ENCODE peak calls at places on chromosome 2, in nine cellular contexts. C, Z, E, G, V, T, S, K and O are unnamed samples.

GRCh38 chr2:201852878-201853415 is 46.6 kb downstream of the CDK15 start:
- DNase-seq in C (no peak), K (no peak), G (no peak), V (no peak), E (no peak), T (peak), Z (no peak), S (no peak), O (peak)

GRCh38 chr2:26754972-26755670 is 9.0 kb upstream of the SLC35F6 start:
- DNase-seq in G (no peak), C (no peak), V (no peak), K (no peak), Z (no peak), E (peak), S (no peak), T (no peak), O (peak)

GRCh38 chr2:235458839-235459273 is 35.0 kb upstream of the AGAP1 start:
- DNase-seq in Z (no peak), E (peak), G (peak), T (peak), K (no peak), C (no peak), S (no peak), V (no peak), O (peak)

GRCh38 chr2:42984081-42984480 is 191.7 kb upstream of the HAAO start:
- DNase-seq in Z (no peak), G (no peak), T (no peak), C (no peak), K (no peak), S (no peak), V (no peak), E (no peak), O (no peak)

GRCh38 chr2:120647487-120647886 is 88.2 kb upstream of the GLI2 start:
- DNase-seq in G (no peak), T (peak), Z (no peak), E (no peak), C (no peak), S (no peak), V (no peak), K (no peak), O (peak)

GRCh38 chr2:64359892-64360657 is 93.9 kb upstream of the LGALSL start:
- DNase-seq in C (no peak), Z (no peak), V (no peak), E (peak), G (peak), S (peak), T (peak), K (no peak), O (peak)

GRCh38 chr2:46045888-46046287 is 251.3 kb upstream of the EPAS1 start:
- DNase-seq in S (no peak), T (no peak), Z (no peak), G (no peak), C (no peak), E (no peak), V (no peak), K (no peak), O (no peak)

GRCh38 chr2:161223139-161223732 is 63.0 kb downstream of the TANK start:
- DNase-seq in C (peak), E (peak), K (no peak), S (no peak), Z (no peak), V (no peak), G (peak), T (peak), O (peak)

GRCh38 chr2:121721926-121722325 is 14.7 kb downstream of the NIFK start:
- DNase-seq in S (no peak), K (no peak), Z (no peak), V (no peak), C (no peak), E (no peak), T (peak), G (no peak), O (peak)

GRCh38 chr2:187654535-187654934 is 100.3 kb upstream of the TFPI start:
- DNase-seq in K (no peak), V (no peak), Z (no peak), G (no peak), C (peak), T (no peak), S (no peak), E (peak), O (peak)

GRCh38 chr2:127101048-127101611 is 5.8 kb downstream of the BIN1 start:
- DNase-seq in E (no peak), V (no peak), T (no peak), C (no peak), K (no peak), G (no peak), Z (no peak), S (no peak), O (no peak)

GRCh38 chr2:218981390-218982311 is 3.3 kb downstream of the FEV start:
- DNase-seq in K (no peak), S (no peak), T (peak), E (no peak), C (no peak), G (peak), Z (no peak), V (no peak), O (no peak)

GRCh38 chr2:55247025-55247424 is 14.5 kb downstream of the RPS27A start:
- DNase-seq in S (no peak), C (no peak), E (no peak), V (no peak), Z (no peak), G (peak), K (no peak), T (no peak), O (no peak)

GRCh38 chr2:221527759-221528444 is 44.2 kb downstream of the EPHA4 start:
- DNase-seq in C (no peak), V (no peak), E (no peak), K (peak), S (no peak), T (no peak), Z (no peak), G (peak), O (no peak)

GRCh38 chr2:196182439-196183171 is 11.2 kb upstream of the STK17B start:
- DNase-seq in Z (no peak), C (no peak), E (no peak), T (no peak), G (no peak), K (no peak), V (no peak), S (no peak), O (no peak)

GRCh38 chr2:52456759-52457377 is 1310.7 kb upstream of the CHAC2 start:
- DNase-seq in Z (no peak), E (no peak), G (peak), V (no peak), C (no peak), T (no peak), K (no peak), S (no peak), O (no peak)

GRCh38 chr2:231554748-231555545 is 24.7 kb upstream of the NMUR1 start:
- DNase-seq in E (no peak), V (no peak), C (no peak), T (no peak), Z (no peak), G (peak), K (no peak), S (no peak), O (no peak)

GRCh38 chr2:152743004-152743403 is 24.6 kb downstream of the ARL6IP6 start:
- DNase-seq in T (peak), Z (no peak), E (peak), V (no peak), C (no peak), S (no peak), G (peak), K (no peak), O (peak)

GRCh38 chr2:216274194-216274593 is 98.1 kb downstream of the MARCHF4 start:
- DNase-seq in E (no peak), V (no peak), T (peak), S (no peak), K (no peak), C (no peak), G (no peak), Z (no peak), O (no peak)

GRCh38 chr2:181678033-181678586 is 2.2 kb downstream of the NEUROD1 start:
- DNase-seq in G (peak), S (peak), T (peak), K (peak), V (peak), E (peak), C (no peak), Z (no peak), O (peak)

GRCh38 chr2:135279209-135279608 is 227.1 kb downstream of the RAB3GAP1 start:
- DNase-seq in V (no peak), S (no peak), Z (no peak), G (no peak), E (no peak), T (no peak), K (no peak), C (no peak), O (no peak)

GRCh38 chr2:32711219-32711618 is 83.4 kb downstream of the TTC27 start:
- DNase-seq in T (peak), Z (no peak), C (no peak), V (no peak), S (no peak), K (no peak), E (no peak), G (no peak), O (peak)

GRCh38 chr2:109238580-109238979 is 109.6 kb downstream of the SH3RF3 start:
- DNase-seq in Z (no peak), V (no peak), T (peak), E (no peak), C (no peak), G (no peak), S (no peak), K (peak), O (peak)

GRCh38 chr2:76640905-76641304 is 881.3 kb downstream of the LRRTM4 start:
- DNase-seq in K (no peak), C (no peak), E (no peak), Z (no peak), T (peak), V (no peak), S (no peak), G (no peak), O (no peak)

GRCh38 chr2:28613616-28614501 is 118.0 kb downstream of the PLB1 start:
- DNase-seq in K (no peak), V (no peak), C (no peak), G (peak), T (peak), E (no peak), Z (no peak), S (no peak), O (peak)

GRCh38 chr2:236498369-236498768 is 71.3 kb upstream of the ACKR3 start:
- DNase-seq in E (no peak), S (no peak), C (no peak), V (no peak), Z (no peak), T (no peak), G (no peak), K (no peak), O (peak)

GRCh38 chr2:30862054-30862651 is 54.9 kb upstream of the CAPN13 start:
- DNase-seq in G (peak), K (peak), E (peak), T (peak), Z (no peak), V (peak), C (peak), S (no peak), O (peak)

GRCh38 chr2:128362186-128362888 is 43.7 kb upstream of the HS6ST1 start:
- DNase-seq in Z (no peak), C (no peak), V (no peak), K (no peak), G (no peak), E (no peak), T (no peak), S (no peak), O (no peak)

GRCh38 chr2:17754773-17755425 is 961 bp downstream of the GEN1 start:
- DNase-seq in T (no peak), C (no peak), K (no peak), G (no peak), E (no peak), Z (no peak), S (no peak), V (no peak), O (peak)

GRCh38 chr2:51003345-51004192 is 28.4 kb downstream of the NRXN1 start:
- DNase-seq in V (no peak), K (no peak), G (no peak), C (no peak), Z (no peak), E (no peak), T (peak), S (no peak), O (peak)

GRCh38 chr2:65436169-65436824 is 3.9 kb upstream of the SPRED2 start:
- DNase-seq in V (peak), G (peak), S (peak), K (peak), E (peak), T (peak), C (peak), Z (no peak), O (peak)

GRCh38 chr2:157362627-157363026 is 37.0 kb upstream of the ERMN start:
- DNase-seq in S (no peak), T (no peak), C (no peak), E (no peak), Z (no peak), V (no peak), G (no peak), K (no peak), O (no peak)